ENCODE peak calls at places on chromosomes 7 and 10, in five cellular contexts. P is PC-3, J is choroid plexus epithelial cell, Q is Panc1, R is astrocyte of the spinal cord. G is an unnamed sample.

GRCh38 chr7:20786779-20787651 is at the start of gene SP8:
- DNase-seq in P (no peak), J (no peak), Q (no peak), R (no peak), G (no peak)

GRCh38 chr7:8210845-8211724 is 50.9 kb downstream of the ICA1 start:
- DNase-seq in P (no peak), J (no peak), Q (no peak), R (no peak), G (no peak)

GRCh38 chr10:3986407-3987141 is 201.6 kb upstream of the KLF6 start:
- DNase-seq in P (no peak), J (no peak), Q (no peak), R (no peak), G (no peak)

GRCh38 chr10:112287844-112288243 is 4.6 kb downstream of the TECTB start:
- DNase-seq in P (no peak), J (no peak), Q (no peak), R (no peak), G (no peak)

GRCh38 chr10:103241262-103242011 is 4.2 kb upstream of the RPEL1 start:
- DNase-seq in P (peak; percentile 98), J (peak; percentile 40), Q (no peak), R (peak; percentile 49), G (no peak)

GRCh38 chr10:96473866-96474265 is 39.9 kb downstream of the TLL2 start:
- DNase-seq in P (no peak), J (no peak), Q (no peak), R (no peak), G (no peak)

GRCh38 chr10:4498763-4499251 is 327.2 kb upstream of the AKR1E2 start:
- DNase-seq in P (peak; percentile 45), J (peak; percentile 92), Q (peak; percentile 10), R (peak; percentile 95), G (no peak)

GRCh38 chr7:16926283-16926682 is 44.5 kb upstream of the AGR3 start:
- DNase-seq in P (peak; percentile 78), J (peak; percentile 79), Q (no peak), R (peak; percentile 69), G (no peak)

GRCh38 chr7:129923709-129924108 is 29.1 kb downstream of the UBE2H start:
- DNase-seq in P (peak; percentile 69), J (peak; percentile 89), Q (no peak), R (peak; percentile 85), G (no peak)

GRCh38 chr7:1106063-1106782 is 18.3 kb downstream of the GPER1 start:
- DNase-seq in P (no peak), J (no peak), Q (no peak), R (no peak), G (no peak)

GRCh38 chr7:83681200-83681599 is 32.3 kb upstream of the SEMA3E start:
- DNase-seq in P (no peak), J (no peak), Q (no peak), R (no peak), G (no peak)

GRCh38 chr7:130490287-130490686 is 1.6 kb upstream of the MEST start:
- DNase-seq in P (no peak), J (no peak), Q (no peak), R (peak; percentile 24), G (no peak)

GRCh38 chr10:114623661-114624294 is 34.3 kb downstream of the ABLIM1 start:
- DNase-seq in P (peak; percentile 89), J (peak; percentile 77), Q (no peak), R (peak; percentile 93), G (no peak)

GRCh38 chr7:5824297-5824610 is 42.8 kb upstream of the RNF216 start:
- DNase-seq in P (no peak), J (no peak), Q (no peak), R (no peak), G (no peak)

GRCh38 chr10:75032119-75032518 is 79.3 kb upstream of the SAMD8 start:
- DNase-seq in P (no peak), J (no peak), Q (no peak), R (no peak), G (no peak)

GRCh38 chr7:129907122-129907741 is 45.5 kb downstream of the UBE2H start:
- DNase-seq in P (no peak), J (no peak), Q (no peak), R (no peak), G (no peak)

GRCh38 chr7:12759112-12759511 is 71.7 kb downstream of the ARL4A start:
- DNase-seq in P (no peak), J (peak; percentile 36), Q (no peak), R (peak; percentile 63), G (no peak)

GRCh38 chr7:12765431-12766100 is 78.1 kb downstream of the ARL4A start:
- DNase-seq in P (no peak), J (no peak), Q (no peak), R (no peak), G (no peak)

GRCh38 chr7:12764355-12765000 is 77.0 kb downstream of the ARL4A start:
- DNase-seq in P (no peak), J (no peak), Q (no peak), R (no peak), G (no peak)

GRCh38 chr7:12757443-12757842 is 70.0 kb downstream of the ARL4A start:
- DNase-seq in P (peak; percentile 70), J (peak; percentile 93), Q (no peak), R (peak; percentile 86), G (no peak)

DNA sequence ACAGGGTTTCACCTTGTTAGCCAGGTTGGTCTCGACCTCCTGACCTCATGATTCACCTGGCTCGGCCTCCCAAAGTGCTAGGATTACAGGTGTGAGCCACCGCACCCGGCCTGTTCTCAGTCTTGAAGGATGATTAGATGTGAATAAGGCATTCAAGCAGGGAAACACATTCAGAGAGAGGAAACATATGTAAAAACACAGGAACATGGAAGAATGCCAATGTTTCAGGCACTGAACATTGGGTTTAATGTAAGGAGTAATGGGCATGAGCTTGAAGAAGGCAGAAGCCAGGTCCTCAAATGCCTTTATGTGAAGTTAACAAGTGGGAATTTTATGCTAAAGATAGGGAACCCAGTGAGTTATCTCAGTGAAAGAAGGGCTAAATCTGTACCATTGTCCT is 74.3 kb downstream of the ARL4A start:
- DNase-seq in P (no peak), J (no peak), Q (no peak), R (no peak), G (no peak)
- TF ChIP-seq CTCF in P (no peak), J (no peak), Q (no peak), R (no peak), G (no peak)

GRCh38 chr7:35793225-35793579 is 7.7 kb upstream of the SEPTIN7 start:
- DNase-seq in P (no peak), J (peak; percentile 6), Q (no peak), R (no peak), G (no peak)

GRCh38 chr7:35787925-35788324 is 12.9 kb upstream of the SEPTIN7 start:
- DNase-seq in P (no peak), J (no peak), Q (no peak), R (no peak), G (no peak)

GRCh38 chr7:35797311-35797710 is 3.5 kb upstream of the SEPTIN7 start:
- DNase-seq in P (no peak), J (no peak), Q (no peak), R (no peak), G (no peak)

DNA sequence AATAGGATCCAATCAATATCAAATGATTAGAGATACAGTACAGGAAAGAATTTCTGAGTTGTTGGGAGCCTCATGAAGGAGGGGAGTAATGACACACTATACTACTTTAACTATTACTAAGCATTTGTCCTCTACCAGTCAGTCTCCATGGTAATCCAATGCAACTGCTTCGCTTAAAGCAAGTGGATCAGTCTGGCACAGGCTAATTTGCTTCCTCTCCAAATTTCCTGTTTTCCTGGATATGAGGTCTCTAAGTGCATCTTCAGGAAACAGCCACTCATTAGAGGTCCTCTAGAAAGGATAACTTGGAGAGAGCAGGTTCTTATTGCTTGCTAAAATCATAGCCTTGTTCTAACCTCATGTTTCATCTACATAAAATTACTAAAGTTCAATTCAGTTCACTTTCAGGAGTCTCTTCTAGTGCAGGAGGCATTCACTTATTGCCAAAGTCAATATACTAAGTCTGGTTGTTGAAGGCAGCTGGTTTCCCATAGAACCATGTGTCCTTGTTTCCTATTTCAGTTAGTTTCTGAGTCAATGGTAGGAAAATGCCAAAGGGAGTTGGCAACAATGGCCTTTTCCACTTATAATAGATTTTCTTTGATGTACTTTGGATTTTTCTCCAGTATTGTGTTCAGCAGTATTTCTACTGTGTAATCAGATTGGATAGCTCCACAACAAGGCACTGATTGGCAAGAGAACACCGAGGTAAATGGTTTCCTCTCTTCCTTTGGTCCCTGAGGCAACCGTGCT is 8.2 kb upstream of the SEPTIN7 start:
- DNase-seq in P (no peak), J (peak; percentile 17), Q (no peak), R (peak; percentile 40), G (no peak)
- H3K4me3 ChIP-seq in P (no peak overlapping the region), J (no peak overlapping the region), Q (no peak overlapping the region), R (no peak overlapping the region), G (no peak overlapping the region)

DNA sequence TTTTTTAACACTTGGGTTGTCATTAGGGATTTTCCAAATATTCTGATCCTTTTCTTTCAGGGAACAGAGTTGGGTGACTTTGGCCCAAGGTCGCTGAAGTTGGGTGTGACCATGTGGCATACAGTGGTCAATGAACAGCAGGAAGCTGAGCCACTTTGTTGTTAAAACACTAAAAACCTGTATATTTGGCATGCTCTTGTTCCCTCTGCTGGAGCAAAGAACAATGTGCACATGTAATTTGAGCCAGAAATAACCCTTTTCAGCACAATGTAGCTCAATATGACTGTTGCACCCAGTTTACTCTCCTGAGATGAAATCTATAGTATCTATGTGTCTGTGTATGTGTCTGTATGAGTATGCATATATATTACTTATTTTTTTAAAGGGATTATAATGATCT is 74.9 kb downstream of the ADCYAP1R1 start:
- DNase-seq in P (peak; percentile 43), J (peak; percentile 50), Q (no peak), R (peak; percentile 20), G (no peak)
- TF ChIP-seq CTCF in P (peak; percentile 59), J (peak; percentile 54), Q (peak; percentile 31), R (peak; percentile 41), G (no peak)

DNA sequence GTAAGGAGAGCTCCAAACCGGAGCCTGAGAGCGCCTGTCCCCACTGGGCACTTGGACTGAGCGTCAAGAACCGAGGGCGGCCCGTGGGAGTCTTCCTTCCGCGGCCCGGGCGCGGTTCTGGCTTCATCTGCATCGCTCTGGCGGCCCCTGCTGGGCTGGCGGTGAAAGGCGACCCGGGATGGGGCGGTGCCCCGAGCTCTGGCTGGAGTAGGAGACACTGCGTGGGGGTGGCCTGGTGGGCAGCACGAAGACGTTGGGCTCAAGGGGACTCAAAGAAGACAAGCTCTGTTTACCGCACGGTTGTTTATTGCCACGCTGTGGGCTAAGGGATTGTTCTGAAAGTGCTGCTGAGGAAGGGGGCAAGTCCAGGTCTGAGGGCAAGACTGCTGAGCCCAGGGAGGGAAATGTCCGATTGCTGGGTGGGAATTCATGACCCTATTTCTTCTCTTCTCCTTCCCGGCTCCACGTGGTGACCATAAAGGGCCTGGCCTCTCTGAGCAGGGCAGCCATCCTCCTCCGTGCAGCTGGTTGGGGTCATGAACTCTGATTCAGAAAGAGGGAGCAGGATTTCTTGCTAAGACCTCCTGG is 29.8 kb downstream of the PLAU start:
- DNase-seq in P (peak; percentile 100), J (peak; percentile 71), Q (no peak), R (peak; percentile 71), G (no peak)
- H3K4me3 ChIP-seq in P (peak overlapping the region; percentile 38), J (peak overlapping the region; percentile 27), Q (peak overlapping the region; percentile 47), R (no peak overlapping the region), G (no peak overlapping the region)

G was measured in GM12864.